ENCODE peak calls at places on chromosomes 13 and 19, in four cellular contexts. V, A, O and T are unnamed samples.

GRCh38 chr19:50817941-50818858 is 5.4 kb downstream of the KLK1 start:
- DNase-seq in V (no peak), A (peak; percentile 88), O (peak; percentile 52), T (no peak)

GRCh38 chr13:55654243-55654642 is 1486.5 kb upstream of the PRR20A start:
- DNase-seq in V (no peak), A (no peak), O (no peak), T (no peak)

GRCh38 chr13:112767506-112768471 is 78.0 kb downstream of the ATP11A start:
- DNase-seq in V (peak; percentile 39), A (no peak), O (no peak), T (no peak)

GRCh38 chr19:50943074-50943828 is 9.6 kb downstream of the KLK5 start:
- DNase-seq in V (no peak), A (no peak), O (no peak), T (no peak)

GRCh38 chr13:102495663-102496062 is 93.8 kb upstream of the FGF14 start:
- DNase-seq in V (no peak), A (no peak), O (no peak), T (no peak)

GRCh38 chr13:42276683-42277082 is 4.7 kb downstream of the AKAP11 start:
- DNase-seq in V (no peak), A (no peak), O (no peak), T (no peak)

GRCh38 chr19:52535831-52536800 is 8.6 kb downstream of the ZNF808 start:
- DNase-seq in V (peak; percentile 79), A (peak; percentile 98), O (peak; percentile 94), T (peak; percentile 70)

GRCh38 chr19:5394907-5395505 is 54.4 kb upstream of the PTPRS start:
- DNase-seq in V (no peak), A (no peak), O (no peak), T (no peak)

GRCh38 chr19:18408053-18408476 is 10.6 kb upstream of the LRRC25 start:
- DNase-seq in V (no peak), A (peak; percentile 84), O (no peak), T (no peak)

GRCh38 chr13:75368167-75368566 is 113.8 kb downstream of the TBC1D4 start:
- DNase-seq in V (no peak), A (no peak), O (peak; percentile 81), T (no peak)

GRCh38 chr19:28482221-28482620 is 730.7 kb downstream of the UQCRFS1 start:
- DNase-seq in V (no peak), A (peak; percentile 12), O (no peak), T (no peak)

GRCh38 chr13:110293649-110294048 is 13.3 kb downstream of the COL4A1 start:
- DNase-seq in V (no peak), A (no peak), O (no peak), T (no peak)

GRCh38 chr19:19539738-19540703 is 2.0 kb downstream of the CILP2 start:
- DNase-seq in V (peak; percentile 50), A (peak; percentile 92), O (peak; percentile 77), T (no peak)

GRCh38 chr13:22432690-22433089 is 748.1 kb upstream of the SGCG start:
- DNase-seq in V (no peak), A (no peak), O (no peak), T (no peak)

GRCh38 chr19:47069795-47070194 is 21.4 kb upstream of the TMEM160 start:
- DNase-seq in V (no peak), A (no peak), O (no peak), T (no peak)
- H3K36me3 ChIP-seq in V (peaks cover 61% of the 10 kb centered on the region), A (peaks cover 87% of the 10 kb centered on the region), O (peaks cover 5% of the 10 kb centered on the region), T (peaks cover 66% of the 10 kb centered on the region)

GRCh38 chr13:46521486-46521885 is 31.5 kb upstream of the LRCH1 start:
- DNase-seq in V (no peak), A (no peak), O (no peak), T (no peak)

GRCh38 chr13:46520188-46520587 is 32.8 kb upstream of the LRCH1 start:
- DNase-seq in V (no peak), A (no peak), O (no peak), T (no peak)

GRCh38 chr13:46519177-46519576 is 33.8 kb upstream of the LRCH1 start:
- DNase-seq in V (no peak), A (no peak), O (no peak), T (no peak)

GRCh38 chr13:46515793-46516192 is 37.2 kb upstream of the LRCH1 start:
- DNase-seq in V (no peak), A (no peak), O (no peak), T (no peak)

DNA sequence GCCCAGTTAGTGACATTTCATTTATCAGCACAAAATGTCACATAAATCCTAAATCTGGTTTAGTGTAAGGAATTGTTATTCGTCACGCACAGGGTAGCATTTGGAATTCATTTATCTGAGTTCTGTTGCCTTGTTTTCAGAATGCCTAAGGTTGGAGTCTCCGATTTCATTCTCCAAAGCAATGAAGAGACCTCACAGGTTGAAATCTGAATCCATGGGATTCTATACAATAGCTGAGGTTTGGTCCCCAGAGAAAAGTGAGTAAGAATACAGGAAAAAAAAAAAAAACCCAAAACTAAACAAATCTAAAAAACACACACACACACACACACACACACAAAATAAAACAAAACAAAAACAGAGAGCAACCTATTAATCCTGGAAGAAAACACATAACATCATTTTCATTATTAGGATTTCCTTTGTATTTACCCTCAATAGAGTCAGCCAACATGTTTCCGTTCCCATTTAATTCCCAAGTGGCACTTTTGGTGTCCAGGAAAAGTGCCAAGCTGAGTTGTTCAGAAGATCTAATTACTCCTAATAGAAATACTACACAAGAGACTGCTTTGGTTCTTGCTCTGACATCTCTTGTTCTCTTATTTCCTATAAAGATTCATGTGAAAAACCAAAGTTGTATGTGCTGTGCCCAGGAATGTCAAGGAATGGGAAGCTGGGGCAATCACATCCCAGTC is 36.2 kb upstream of the LRCH1 start:
- DNase-seq in V (no peak), A (no peak), O (no peak), T (no peak)
- H3K36me3 ChIP-seq in V (no peaks in the 10 kb centered on the region), A (no peaks in the 10 kb centered on the region), O (no peaks in the 10 kb centered on the region), T (no peaks in the 10 kb centered on the region)

DNA sequence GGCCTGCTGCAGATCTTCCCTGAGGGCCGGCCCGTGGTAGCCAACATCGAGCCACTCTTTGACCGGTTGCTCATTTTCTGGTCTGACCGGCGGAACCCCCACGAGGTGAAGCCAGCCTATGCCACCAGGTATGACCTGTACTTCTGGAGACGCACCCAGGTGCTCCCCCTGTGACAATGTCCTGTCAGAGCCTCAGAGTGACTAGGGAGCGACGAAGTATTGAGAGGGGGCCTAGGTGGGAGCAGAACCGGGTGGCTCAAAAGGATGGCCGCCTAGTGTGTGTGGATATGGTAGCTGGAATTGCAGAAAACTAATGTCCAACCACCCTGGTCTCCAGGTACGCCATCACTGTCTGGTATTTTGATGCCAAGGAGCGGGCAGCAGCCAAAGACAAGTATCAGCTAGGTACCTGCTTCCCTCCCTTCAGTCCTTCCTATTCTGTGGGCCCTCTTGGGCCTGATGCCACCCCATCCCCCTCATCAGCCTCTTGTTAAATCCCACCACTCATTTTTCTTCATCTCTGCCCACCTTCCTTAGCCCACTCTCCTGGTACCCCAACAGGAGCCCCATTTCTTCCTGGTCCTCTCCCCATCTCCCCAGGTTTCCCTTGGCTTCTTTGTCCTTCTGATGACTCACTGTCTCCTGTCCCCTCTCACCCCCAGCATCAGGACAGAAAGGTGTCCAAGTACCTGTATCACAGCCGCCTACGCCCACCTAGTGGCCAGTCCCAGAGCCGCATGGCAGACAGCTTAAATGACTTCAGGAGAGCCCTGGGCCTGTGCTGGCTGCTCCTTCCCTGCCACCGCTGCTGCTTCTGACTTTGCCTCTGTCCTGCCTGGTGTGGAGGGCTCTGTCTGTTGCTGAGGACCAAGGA is 8.4 kb downstream of the EGLN2 start:
- DNase-seq in V (no peak), A (no peak), O (peak; percentile 24), T (no peak)
- H3K36me3 ChIP-seq in V (peaks cover 20% of the 10 kb centered on the region), A (peaks cover 26% of the 10 kb centered on the region), O (peaks cover 9% of the 10 kb centered on the region), T (peaks cover 28% of the 10 kb centered on the region)

GRCh38 chr19:16227837-16228636 is 30.3 kb downstream of the AP1M1 start:
- DNase-seq in V (no peak), A (no peak), O (no peak), T (no peak)

GRCh38 chr19:16225279-16226183 is 27.8 kb downstream of the AP1M1 start:
- DNase-seq in V (no peak), A (peak; percentile 52), O (no peak), T (no peak)

GRCh38 chr19:16228637-16229321 is 31.1 kb downstream of the AP1M1 start:
- DNase-seq in V (no peak), A (no peak), O (no peak), T (no peak)

GRCh38 chr19:16226184-16226591 is 28.5 kb downstream of the AP1M1 start:
- DNase-seq in V (no peak), A (no peak), O (no peak), T (no peak)

GRCh38 chr19:16226878-16227836 is 29.4 kb downstream of the AP1M1 start:
- DNase-seq in V (no peak), A (no peak), O (no peak), T (no peak)
- H3K36me3 ChIP-seq in V (peaks cover 93% of the 10 kb centered on the region), A (peaks cover 95% of the 10 kb centered on the region), O (peaks cover 24% of the 10 kb centered on the region), T (peaks cover 90% of the 10 kb centered on the region)

GRCh38 chr19:13286195-13286985 is 136.2 kb downstream of the IER2 start:
- DNase-seq in V (no peak), A (no peak), O (no peak), T (no peak)

GRCh38 chr19:13283871-13284270 is 133.7 kb downstream of the IER2 start:
- DNase-seq in V (no peak), A (no peak), O (no peak), T (no peak)

GRCh38 chr19:13284929-13285928 is 135.0 kb downstream of the IER2 start:
- DNase-seq in V (no peak), A (no peak), O (no peak), T (no peak)

GRCh38 chr19:13281567-13282291 is 131.5 kb downstream of the IER2 start:
- DNase-seq in V (no peak), A (no peak), O (peak; percentile 29), T (no peak)

GRCh38 chr19:13282486-13283065 is 132.4 kb downstream of the IER2 start:
- DNase-seq in V (no peak), A (no peak), O (no peak), T (no peak)
- H3K36me3 ChIP-seq in V (no peaks in the 10 kb centered on the region), A (no peaks in the 10 kb centered on the region), O (no peaks in the 10 kb centered on the region), T (no peaks in the 10 kb centered on the region)

GRCh38 chr13:96238861-96239260 is 149.0 kb downstream of the HS6ST3 start:
- DNase-seq in V (no peak), A (no peak), O (peak; percentile 12), T (no peak)

GRCh38 chr13:96243371-96243770 is 153.5 kb downstream of the HS6ST3 start:
- DNase-seq in V (no peak), A (no peak), O (no peak), T (no peak)

GRCh38 chr13:96238241-96238640 is 148.3 kb downstream of the HS6ST3 start:
- DNase-seq in V (no peak), A (no peak), O (no peak), T (no peak)
- H3K36me3 ChIP-seq in V (no peaks in the 10 kb centered on the region), A (no peaks in the 10 kb centered on the region), O (no peaks in the 10 kb centered on the region), T (no peaks in the 10 kb centered on the region)

DNA sequence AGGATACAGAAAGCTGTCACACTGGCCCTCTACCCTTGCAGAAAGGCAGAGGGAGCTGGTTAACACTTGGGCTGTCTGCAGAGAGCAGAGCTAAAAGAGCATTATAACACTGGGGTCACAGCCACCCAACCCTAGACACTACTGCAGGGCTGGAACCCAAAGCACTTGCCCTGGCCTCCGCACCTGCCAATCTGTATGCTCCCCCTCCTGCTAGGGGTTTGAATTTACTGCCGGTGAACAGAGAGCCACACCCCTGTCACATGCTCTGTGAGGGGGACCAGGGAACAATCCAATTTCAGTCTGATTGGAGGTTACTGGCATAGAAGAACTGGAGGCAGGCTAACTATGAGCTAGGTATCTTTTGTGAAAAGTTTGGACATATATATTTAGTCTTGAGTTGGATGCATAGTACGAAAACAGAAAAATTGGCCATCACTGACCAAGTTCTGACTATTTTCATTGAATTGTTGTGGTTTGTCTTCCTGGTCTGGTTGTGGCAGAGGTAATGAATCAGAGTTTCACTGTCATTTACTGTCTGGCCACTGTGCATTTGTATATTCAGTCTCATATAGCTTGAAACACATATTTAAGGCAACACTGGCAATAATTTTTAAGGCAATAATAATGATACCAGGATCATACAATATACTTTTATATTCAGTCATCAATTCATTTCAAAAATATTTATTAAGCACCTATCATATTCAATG is 504.3 kb upstream of the ATXN8OS start:
- DNase-seq in V (no peak), A (no peak), O (no peak), T (no peak)
- H3K36me3 ChIP-seq in V (no peaks in the 10 kb centered on the region), A (no peaks in the 10 kb centered on the region), O (no peaks in the 10 kb centered on the region), T (no peaks in the 10 kb centered on the region)